ENCODE peak calls at places on chromosomes 11 and 22, in five cellular contexts. F, N, R, Y and I are unnamed samples.
A peak's percentile ranks its signal among the peaks of the same experiment; 100 is the strongest.

GRCh38 chr11:62556872-62557631 is 10.4 kb upstream of the AHNAK start:
- DNase-seq in F (peak; percentile 49), N (no peak), R (no peak), Y (no peak), I (no peak)

GRCh38 chr22:36455571-36456458 is 25.6 kb downstream of the TXN2 start:
- DNase-seq in F (no peak), N (no peak), R (no peak), Y (no peak), I (no peak)

GRCh38 chr22:36422287-36423014 is 34.7 kb upstream of the MYH9 start:
- DNase-seq in F (no peak), N (no peak), R (no peak), Y (no peak), I (no peak)

GRCh38 chr11:19595499-19595839 is 117.2 kb upstream of the NAV2 start:
- DNase-seq in F (no peak), N (no peak), R (no peak), Y (no peak), I (no peak)

GRCh38 chr11:107651672-107652071 is 60.2 kb downstream of the SLN start:
- DNase-seq in F (no peak), N (no peak), R (no peak), Y (no peak), I (no peak)

GRCh38 chr11:96054870-96055705 is 131.2 kb upstream of the MTMR2 start:
- DNase-seq in F (no peak), N (peak; percentile 45), R (peak; percentile 66), Y (no peak), I (peak; percentile 12)

GRCh38 chr22:40436460-40437431 is 66.4 kb downstream of the SGSM3 start:
- DNase-seq in F (peak; percentile 12), N (peak; percentile 47), R (peak; percentile 81), Y (peak; percentile 36), I (no peak)

GRCh38 chr11:76215946-76216345 is 9.6 kb upstream of the WNT11 start:
- DNase-seq in F (no peak), N (no peak), R (no peak), Y (no peak), I (no peak)

GRCh38 chr11:64998141-64998540 is 1.4 kb upstream of the BATF2 start:
- DNase-seq in F (peak; percentile 30), N (no peak), R (no peak), Y (no peak), I (no peak)

GRCh38 chr11:6635082-6635932 is 16.1 kb upstream of the TPP1 start:
- DNase-seq in F (no peak), N (peak; percentile 70), R (peak; percentile 67), Y (no peak), I (no peak)

GRCh38 chr22:45007247-45007945 is 2.4 kb downstream of the PHF21B start:
- DNase-seq in F (no peak), N (peak; percentile 39), R (no peak), Y (no peak), I (no peak)

GRCh38 chr11:62908468-62909072 is 12.6 kb downstream of the CHRM1 start:
- DNase-seq in F (no peak), N (no peak), R (no peak), Y (no peak), I (no peak)

GRCh38 chr22:19824197-19825015 is 30.3 kb downstream of the GNB1L start:
- DNase-seq in F (no peak), N (no peak), R (no peak), Y (no peak), I (no peak)

GRCh38 chr11:128929991-128930390 is 12.7 kb downstream of the TP53AIP1 start:
- DNase-seq in F (no peak), N (peak; percentile 8), R (no peak), Y (no peak), I (no peak)

GRCh38 chr22:33658775-33659174 is 261.5 kb downstream of the LARGE1 start:
- DNase-seq in F (no peak), N (peak; percentile 94), R (peak; percentile 90), Y (no peak), I (no peak)

GRCh38 chr11:61162092-61162935 is 1.1 kb upstream of the VPS37C start:
- DNase-seq in F (no peak), N (no peak), R (peak; percentile 40), Y (no peak), I (peak; percentile 9)

GRCh38 chr11:111939836-111940604 is 2.9 kb downstream of the DIXDC1 start:
- DNase-seq in F (no peak), N (no peak), R (peak; percentile 76), Y (no peak), I (no peak)